ENCODE peak calls at places on chromosomes 16 and 17, in ten cellular contexts. W is anterior cingulate cortex; E is left cardiac atrium; B is central memory CD4-positive, alpha-beta T cell; G is stimulated activated CD8-positive, alpha-beta memory T cell treated with anti-CD3 and anti-CD28 coated beads, Interleukin-4, amount 100 ng/mL, for 1 hour; H is GM04503; M is activated naive CD4-positive, alpha-beta T cell; J is CD8-positive, alpha-beta memory T cell; N is cardiac fibroblast; K is PC-9. Z is an unnamed sample.

GRCh38 chr16:87550510-87550961 is 51.8 kb upstream of the JPH3 start:
- DNase-seq in G (peak; percentile 29), E (peak; percentile 51), B (peak; percentile 35), H (no peak), K (peak; percentile 41), J (peak; percentile 60), W (no peak), N (peak; percentile 26), M (peak; percentile 59), Z (no peak)

GRCh38 chr16:13923703-13924298 is 3.8 kb downstream of the ERCC4 start:
- DNase-seq in G (no peak), W (no peak), H (no peak), M (no peak), K (no peak), B (peak; percentile 45), N (peak; percentile 80), J (no peak), E (no peak), Z (no peak)

GRCh38 chr17:71975998-71976649 is 144.7 kb upstream of the SOX9 start:
- DNase-seq in G (no peak), E (peak; percentile 88), K (peak; percentile 89), J (no peak), M (no peak), W (peak; percentile 64), N (peak; percentile 96), H (peak; percentile 91), B (no peak), Z (no peak)

GRCh38 chr16:55613578-55614333 is 42.0 kb upstream of the SLC6A2 start:
- DNase-seq in B (no peak), G (no peak), K (no peak), J (no peak), H (no peak), W (no peak), M (no peak), N (peak; percentile 16), E (no peak), Z (no peak)

GRCh38 chr16:30458561-30459394 is 13.1 kb upstream of the SEPHS2 start:
- DNase-seq in E (peak; percentile 50), G (peak; percentile 33), W (no peak), H (no peak), N (no peak), J (peak; percentile 50), M (peak; percentile 53), K (no peak), B (peak; percentile 76), Z (peak; percentile 98)

GRCh38 chr16:70651524-70651923 is 5.2 kb downstream of the IL34 start:
- DNase-seq in W (no peak), E (no peak), M (no peak), H (no peak), B (no peak), G (no peak), J (no peak), N (peak; percentile 39), K (peak; percentile 15), Z (no peak)

GRCh38 chr16:83402969-83403368 is 404.8 kb upstream of the HSBP1 start:
- DNase-seq in B (no peak), W (no peak), G (no peak), N (peak; percentile 61), E (no peak), K (no peak), J (no peak), M (no peak), H (no peak), Z (no peak)

GRCh38 chr17:16945141-16945493 is 26.8 kb downstream of the TNFRSF13B start:
- DNase-seq in K (no peak), B (no peak), E (no peak), H (no peak), N (no peak), G (no peak), W (no peak), M (no peak), J (no peak), Z (no peak)

GRCh38 chr17:78342438-78343098 is 17.3 kb downstream of the SOCS3 start:
- DNase-seq in K (peak; percentile 53), G (no peak), M (no peak), E (peak; percentile 82), N (peak; percentile 94), J (no peak), W (peak; percentile 64), B (no peak), H (peak; percentile 82), Z (no peak)

GRCh38 chr16:4176794-4177438 is 60.7 kb upstream of the ADCY9 start:
- DNase-seq in N (peak; percentile 78), B (no peak), G (no peak), M (no peak), W (no peak), K (peak; percentile 69), J (no peak), H (no peak), E (no peak), Z (no peak)

GRCh38 chr16:69143116-69143515 is 10.7 kb downstream of the UTP4 start:
- DNase-seq in N (peak; percentile 3), E (no peak), B (no peak), W (no peak), K (no peak), J (no peak), H (no peak), M (no peak), G (no peak), Z (no peak)

GRCh38 chr17:50593321-50593720 is 32.8 kb downstream of the CACNA1G start:
- DNase-seq in E (peak; percentile 56), W (no peak), J (no peak), G (no peak), H (no peak), M (no peak), K (no peak), N (no peak), B (no peak), Z (no peak)

GRCh38 chr16:81410643-81411235 is 33.9 kb upstream of the CMIP start:
- DNase-seq in W (no peak), G (no peak), J (no peak), H (no peak), N (no peak), E (no peak), M (no peak), B (no peak), K (no peak), Z (no peak)

GRCh38 chr16:89801800-89802199 is 14.6 kb downstream of the FANCA start:
- DNase-seq in M (no peak), B (no peak), E (no peak), K (no peak), W (no peak), N (peak; percentile 29), H (no peak), J (no peak), G (no peak), Z (no peak)

GRCh38 chr16:78290498-78291271 is 191.2 kb downstream of the WWOX start:
- DNase-seq in B (no peak), G (no peak), N (no peak), H (no peak), E (no peak), J (no peak), W (no peak), M (no peak), K (no peak), Z (no peak)

GRCh38 chr17:42277342-42277712 is 1.1 kb upstream of the STAT5B start:
- DNase-seq in G (no peak), E (no peak), J (no peak), B (no peak), N (no peak), H (no peak), K (no peak), M (no peak), W (no peak), Z (no peak)

GRCh38 chr17:39152134-39152884 is 872 bp upstream of the PLXDC1 start:
- DNase-seq in K (no peak), N (no peak), H (no peak), M (peak; percentile 22), G (no peak), E (no peak), B (peak; percentile 20), W (no peak), J (no peak), Z (no peak)

GRCh38 chr16:26525856-26526255 is 540.9 kb upstream of the C16orf82 start:
- DNase-seq in H (no peak), N (no peak), G (no peak), J (no peak), E (no peak), B (no peak), M (no peak), W (no peak), K (no peak), Z (no peak)

GRCh38 chr17:79201536-79202227 is 127.1 kb downstream of the ENGASE start:
- DNase-seq in N (peak; percentile 49), M (no peak), K (no peak), B (no peak), H (peak; percentile 46), E (no peak), J (no peak), G (no peak), W (no peak), Z (no peak)

GRCh38 chr17:72301887-72302286 is 181.1 kb downstream of the SOX9 start:
- DNase-seq in J (no peak), N (no peak), B (no peak), G (no peak), M (no peak), W (no peak), E (peak; percentile 29), K (no peak), H (no peak), Z (no peak)

GRCh38 chr16:79298476-79299153 is 301.9 kb downstream of the MAF start:
- DNase-seq in B (no peak), G (no peak), K (no peak), W (no peak), M (no peak), E (no peak), J (no peak), N (no peak), H (no peak), Z (no peak)

GRCh38 chr17:13575466-13575865 is 26.3 kb downstream of the HS3ST3A1 start:
- DNase-seq in E (no peak), B (no peak), H (no peak), N (no peak), K (no peak), M (no peak), G (no peak), J (no peak), W (no peak), Z (no peak)

GRCh38 chr16:87580855-87581261 is 21.4 kb upstream of the JPH3 start:
- DNase-seq in B (no peak), G (no peak), H (no peak), W (no peak), E (no peak), M (no peak), K (no peak), J (no peak), N (peak; percentile 63), Z (no peak)

GRCh38 chr16:9047689-9048301 is 43.6 kb upstream of the HAPSTR1 start:
- DNase-seq in G (no peak), B (no peak), E (peak; percentile 91), K (peak; percentile 85), N (peak; percentile 100), M (no peak), H (peak; percentile 99), J (no peak), W (peak; percentile 30), Z (peak; percentile 52)

GRCh38 chr17:46895171-46895570 is 27.8 kb upstream of the GOSR2 start:
- DNase-seq in G (no peak), B (no peak), J (no peak), W (no peak), M (no peak), H (no peak), K (no peak), N (no peak), E (no peak), Z (no peak)

GRCh38 chr17:50762177-50762576 is 5.1 kb downstream of the ANKRD40CL start:
- DNase-seq in H (no peak), M (no peak), E (no peak), K (no peak), J (no peak), G (no peak), B (no peak), N (no peak), W (no peak), Z (no peak)

GRCh38 chr16:46607529-46607928 is 13.7 kb downstream of the SHCBP1 start:
- DNase-seq in J (no peak), G (no peak), W (no peak), N (peak; percentile 81), H (no peak), K (no peak), E (no peak), B (no peak), M (no peak), Z (no peak)

GRCh38 chr17:60652484-60653247 is 25.0 kb upstream of the BCAS3 start:
- DNase-seq in G (no peak), J (no peak), N (no peak), M (no peak), H (no peak), B (no peak), W (no peak), K (no peak), E (no peak), Z (peak; percentile 22)